ENCODE peak calls at places on chromosomes 6 and 20, in six cellular contexts. K is PC-3, M is upper lobe of left lung, R is colonic mucosa, O is SK-N-SH, P is Peyer's patch. L is an unnamed sample.

GRCh38 chr6:55495277-55495676 is 83.7 kb downstream of the HMGCLL1 start:
- DNase-seq in R (no peak), P (no peak), O (no peak), K (no peak), M (no peak), L (no peak)

GRCh38 chr6:165118736-165119135 is 190.7 kb downstream of the C6orf118 start:
- DNase-seq in R (no peak), O (no peak), K (peak; percentile 89), P (no peak), M (no peak), L (no peak)

GRCh38 chr20:59564171-59564570 is 40.2 kb upstream of the PHACTR3 start:
- DNase-seq in O (peak; percentile 20), M (no peak), R (no peak), P (no peak), K (no peak), L (no peak)

GRCh38 chr6:130032758-130033323 is 14.5 kb downstream of the L3MBTL3 start:
- DNase-seq in M (no peak), O (no peak), K (no peak), R (no peak), P (no peak), L (no peak)

GRCh38 chr6:53651149-53651763 is 14.3 kb downstream of the KLHL31 start:
- DNase-seq in K (peak; percentile 90), M (no peak), O (peak; percentile 54), P (peak; percentile 71), R (peak; percentile 83), L (peak; percentile 73)

GRCh38 chr6:44074383-44075136 is 52.7 kb downstream of the MRPL14 start:
- DNase-seq in O (peak; percentile 83), M (peak; percentile 78), P (peak; percentile 60), R (peak; percentile 69), K (peak; percentile 86), L (peak; percentile 87)

GRCh38 chr20:58569211-58570125 is 54.3 kb upstream of the APCDD1L start:
- DNase-seq in O (no peak), M (no peak), P (no peak), R (no peak), K (no peak), L (no peak)

GRCh38 chr20:24034820-24035219 is 46.2 kb upstream of the GGTLC1 start:
- DNase-seq in M (no peak), O (no peak), K (peak; percentile 99), P (no peak), R (no peak), L (no peak)

GRCh38 chr6:125262026-125263013 is 39.4 kb downstream of the HDDC2 start:
- DNase-seq in O (no peak), P (no peak), K (no peak), R (no peak), M (peak; percentile 57), L (no peak)

GRCh38 chr20:32203556-32204484 is 3.7 kb downstream of the PLAGL2 start:
- DNase-seq in R (no peak), P (no peak), K (no peak), M (no peak), O (no peak), L (no peak)

GRCh38 chr20:32922466-32922865 is 63.7 kb downstream of the EFCAB8 start:
- DNase-seq in M (no peak), R (no peak), K (no peak), P (no peak), O (no peak), L (no peak)

GRCh38 chr20:58293453-58293852 is 16.1 kb upstream of the RAB22A start:
- DNase-seq in R (no peak), M (no peak), K (peak; percentile 33), P (no peak), O (peak; percentile 61), L (no peak)

GRCh38 chr6:135731116-135731515 is 120.4 kb upstream of the PDE7B start:
- DNase-seq in O (no peak), M (no peak), R (no peak), P (no peak), K (no peak), L (no peak)

GRCh38 chr20:18835850-18836249 is 22.3 kb downstream of the SCP2D1 start:
- DNase-seq in K (no peak), R (no peak), P (no peak), M (no peak), O (no peak), L (no peak)

GRCh38 chr20:64179805-64180204 is 15.6 kb downstream of the MYT1 start:
- DNase-seq in O (no peak), P (no peak), K (no peak), R (no peak), M (no peak), L (no peak)

GRCh38 chr6:39335780-39336541 is 13.5 kb upstream of the KCNK16 start:
- DNase-seq in P (no peak), R (peak; percentile 29), O (no peak), K (no peak), M (no peak), L (peak; percentile 38)

GRCh38 chr6:100447900-100448700 is 16.6 kb downstream of the SIM1 start:
- DNase-seq in R (no peak), O (no peak), K (no peak), M (peak; percentile 60), P (no peak), L (no peak)

GRCh38 chr20:7410150-7410549 is 530.1 kb downstream of the HAO1 start:
- DNase-seq in P (no peak), M (no peak), O (no peak), K (peak; percentile 8), R (no peak), L (no peak)

GRCh38 chr6:156402628-156403027 is 374.6 kb upstream of the ARID1B start:
- DNase-seq in O (no peak), P (no peak), M (no peak), R (no peak), K (no peak), L (no peak)

GRCh38 chr6:3882865-3883264 is 33.7 kb downstream of the FAM50B start:
- DNase-seq in R (no peak), O (no peak), M (no peak), P (no peak), K (no peak), L (no peak)

GRCh38 chr6:151835396-151835795 is 27.9 kb downstream of the ESR1 start:
- DNase-seq in M (no peak), O (no peak), K (no peak), R (no peak), P (no peak), L (no peak)

GRCh38 chr20:6122873-6123649 is at the start of gene FERMT1:
- DNase-seq in P (no peak), M (peak; percentile 90), O (peak; percentile 82), K (peak; percentile 96), R (peak; percentile 89), L (peak; percentile 73)

GRCh38 chr6:132687306-132687705 is 26.5 kb downstream of the VNN1 start:
- DNase-seq in P (no peak), M (no peak), R (no peak), K (peak; percentile 80), O (no peak), L (no peak)

GRCh38 chr20:21053002-21053762 is 53.0 kb downstream of the LINC00237 start:
- DNase-seq in K (no peak), M (no peak), P (no peak), R (no peak), O (peak; percentile 20), L (no peak)

GRCh38 chr6:39530201-39530759 is 194.9 kb downstream of the KIF6 start:
- DNase-seq in K (peak; percentile 12), R (no peak), O (no peak), P (no peak), M (no peak), L (peak; percentile 33)

GRCh38 chr20:48006036-48006833 is 221.0 kb upstream of the SULF2 start:
- DNase-seq in K (peak; percentile 31), O (no peak), R (no peak), P (peak; percentile 46), M (peak; percentile 6), L (peak; percentile 63)

DNA sequence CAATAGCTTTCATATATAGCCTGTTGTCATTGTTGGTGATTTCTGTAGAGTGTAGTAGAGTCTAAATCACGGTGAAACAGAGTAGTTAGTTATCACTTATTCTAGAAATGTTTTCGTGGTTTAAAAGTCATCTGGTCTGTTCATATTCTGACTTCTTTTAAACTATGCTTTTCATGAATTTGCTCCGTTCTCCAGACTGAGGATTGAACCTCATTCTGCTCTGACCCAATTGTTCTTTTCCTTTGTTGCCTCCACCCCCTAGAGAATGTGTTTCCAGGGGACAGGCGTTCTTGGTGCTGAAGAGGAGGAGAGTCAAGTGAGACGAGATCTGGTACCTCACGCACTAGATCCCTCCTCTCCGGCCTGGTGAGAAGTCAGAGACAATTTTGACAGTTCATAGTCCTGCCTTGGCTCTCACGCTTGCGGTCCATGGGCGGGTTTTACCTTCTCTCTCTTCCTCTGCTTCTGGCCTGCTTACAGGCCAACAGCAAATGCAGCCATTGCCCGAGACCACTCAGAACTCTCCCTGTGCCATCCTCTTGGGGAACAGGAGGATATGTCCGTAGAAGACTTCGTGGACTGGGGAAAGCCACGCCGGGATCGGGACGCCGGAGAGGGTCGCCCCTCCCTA is 609 bp upstream of the ZNF292 start:
- DNase-seq in O (peak; percentile 59), P (no peak), R (no peak), K (peak; percentile 59), M (no peak), L (no peak)
- H3K4me1 ChIP-seq in O (peaks cover 16% of the 10 kb centered on the region), P (no peaks in the 10 kb centered on the region), R (no peaks in the 10 kb centered on the region), K (peaks cover 14% of the 10 kb centered on the region), M (peaks cover 38% of the 10 kb centered on the region), L (peaks cover 56% of the 10 kb centered on the region)

GRCh38 chr6:109687271-109687721 is 3.7 kb downstream of the AK9 start:
- DNase-seq in R (no peak), P (no peak), O (no peak), K (peak; percentile 88), M (no peak), L (no peak)
- H3K36me3 ChIP-seq in R (no peaks in the 10 kb centered on the region), P (no peaks in the 10 kb centered on the region), O (no peaks in the 10 kb centered on the region), K (no peaks in the 10 kb centered on the region), M (no peaks in the 10 kb centered on the region), L (no peaks in the 10 kb centered on the region)

GRCh38 chr6:1619666-1620503 is 10.2 kb downstream of the FOXC1 start:
- DNase-seq in R (no peak), M (peak; percentile 85), P (no peak), K (no peak), O (no peak), L (no peak)
- H3K27me3 ChIP-seq in R (peaks cover 45% of the 10 kb centered on the region), M (no peaks in the 10 kb centered on the region), P (peaks cover 18% of the 10 kb centered on the region), K (no peaks in the 10 kb centered on the region), O (no peaks in the 10 kb centered on the region), L (peaks cover 9% of the 10 kb centered on the region)

GRCh38 chr20:44597516-44597915 is 15.1 kb downstream of the PKIG start:
- DNase-seq in P (no peak), O (no peak), M (no peak), R (no peak), K (no peak), L (no peak)

GRCh38 chr20:44596876-44597275 is 14.5 kb downstream of the PKIG start:
- DNase-seq in R (no peak), O (no peak), M (no peak), P (no peak), K (no peak), L (no peak)

GRCh38 chr20:44598413-44599290 is 16.3 kb downstream of the PKIG start:
- DNase-seq in R (no peak), O (peak; percentile 41), M (no peak), K (peak; percentile 26), P (no peak), L (peak; percentile 39)

GRCh38 chr20:44599715-44600114 is 17.3 kb downstream of the PKIG start:
- DNase-seq in M (no peak), K (no peak), R (no peak), O (no peak), P (no peak), L (no peak)

DNA sequence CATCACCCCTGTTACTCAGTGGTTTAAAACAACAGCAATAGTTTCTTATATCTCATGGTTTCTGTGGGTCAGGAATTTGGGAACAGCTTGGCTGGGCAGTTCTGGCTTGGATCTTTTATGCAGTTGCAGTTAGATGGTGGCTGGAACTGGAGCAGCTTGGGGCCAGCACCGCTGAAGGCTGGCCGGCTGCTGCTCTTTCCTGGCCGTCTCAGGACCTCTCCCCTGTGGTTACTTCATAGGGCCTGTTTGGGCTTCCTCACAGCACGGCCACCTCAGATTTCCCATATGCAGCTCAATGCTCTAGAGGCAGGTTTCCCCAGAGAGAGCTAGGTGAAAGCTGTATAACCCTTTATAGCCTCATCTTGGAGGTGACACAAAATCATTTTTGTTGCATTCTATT is 15.6 kb downstream of the PKIG start:
- DNase-seq in P (no peak), O (no peak), M (no peak), R (no peak), K (no peak), L (no peak)
- H3K4me1 ChIP-seq in P (peaks cover 28% of the 10 kb centered on the region), O (peaks cover 13% of the 10 kb centered on the region), M (peaks cover 77% of the 10 kb centered on the region), R (peaks cover 5% of the 10 kb centered on the region), K (peaks cover 53% of the 10 kb centered on the region), L (peaks cover 78% of the 10 kb centered on the region)

L was measured in adrenal gland.